ENCODE peak calls at places on chromosomes 2 and 18, in five cellular contexts. D is A549, V is SK-N-SH, Q is IMR-90, C is HepG2. M is an unnamed sample.

GRCh38 chr2:191688934-191689695 is 11.2 kb downstream of the NABP1 start:
- DNase-seq in C (peak), Q (peak), D (peak), V (no peak), M (no peak)

GRCh38 chr18:25896178-25896780 is 194.1 kb downstream of the SS18 start:
- DNase-seq in V (peak), C (peak), Q (peak), D (peak), M (no peak)

GRCh38 chr2:201680743-201681142 is 17.7 kb downstream of the MPP4 start:
- DNase-seq in Q (no peak), C (peak), V (peak), D (peak), M (no peak)

GRCh38 chr2:15890936-15891905 is 49.1 kb upstream of the MYCN start:
- DNase-seq in V (peak), D (peak), C (peak), Q (no peak), M (no peak)

GRCh38 chr2:166758956-166759355 is 129.3 kb upstream of the XIRP2 start:
- DNase-seq in V (no peak), D (no peak), C (no peak), Q (no peak), M (no peak)

GRCh38 chr18:24414349-24415003 is 12.0 kb upstream of the IMPACT start:
- DNase-seq in V (no peak), Q (no peak), D (no peak), C (no peak), M (no peak)

GRCh38 chr2:70258532-70258875 is 567 bp downstream of the PCYOX1 start:
- DNase-seq in V (peak), C (peak), Q (peak), D (peak), M (no peak)

GRCh38 chr2:1860931-1861330 is 116.6 kb upstream of the PXDN start:
- DNase-seq in C (no peak), Q (no peak), V (no peak), D (no peak), M (no peak)

GRCh38 chr18:62827397-62827796 is 112.1 kb downstream of the PHLPP1 start:
- DNase-seq in D (no peak), C (no peak), Q (no peak), V (no peak), M (no peak)

GRCh38 chr18:46623541-46623940 is 33.5 kb downstream of the LOXHD1 start:
- DNase-seq in V (peak), Q (no peak), C (no peak), D (no peak), M (no peak)

GRCh38 chr2:236964291-236964690 is 121.4 kb upstream of the COPS8 start:
- DNase-seq in Q (no peak), D (no peak), V (no peak), C (no peak), M (no peak)

GRCh38 chr18:8139971-8140406 is 469.2 kb upstream of the RAB12 start:
- DNase-seq in Q (no peak), C (no peak), D (no peak), V (no peak), M (no peak)

GRCh38 chr18:43170586-43170985 is 55.1 kb upstream of the RIT2 start:
- DNase-seq in D (no peak), V (no peak), Q (no peak), C (no peak), M (no peak)

GRCh38 chr18:73778052-73778395 is 369.6 kb downstream of the FBXO15 start:
- DNase-seq in D (no peak), V (no peak), Q (no peak), C (no peak), M (no peak)

GRCh38 chr2:195586062-195586713 is 70.8 kb upstream of the SLC39A10 start:
- DNase-seq in Q (no peak), D (no peak), C (no peak), V (no peak), M (no peak)

GRCh38 chr2:239253705-239254104 is 147.1 kb downstream of the HDAC4 start:
- DNase-seq in V (no peak), D (no peak), C (no peak), Q (no peak), M (no peak)

GRCh38 chr2:224210495-224211472 is 171.7 kb upstream of the SERPINE2 start:
- DNase-seq in C (no peak), V (peak), Q (no peak), D (no peak), M (no peak)

GRCh38 chr18:59835656-59836379 is 64.0 kb upstream of the PMAIP1 start:
- DNase-seq in C (no peak), D (no peak), Q (peak), V (no peak), M (no peak)

GRCh38 chr2:239238381-239238780 is 162.4 kb downstream of the HDAC4 start:
- DNase-seq in D (no peak), C (no peak), Q (no peak), V (no peak), M (no peak)

GRCh38 chr2:29374823-29375222 is 259.6 kb downstream of the CLIP4 start:
- DNase-seq in D (no peak), Q (no peak), C (no peak), V (no peak), M (no peak)

GRCh38 chr2:117126656-117127055 is 687.8 kb upstream of the DDX18 start:
- DNase-seq in D (no peak), C (no peak), Q (no peak), V (no peak), M (no peak)

GRCh38 chr2:237669628-237670351 is 42.4 kb downstream of the LRRFIP1 start:
- DNase-seq in V (peak), Q (peak), D (peak), C (peak), M (peak)

GRCh38 chr2:46278952-46279351 is 18.3 kb upstream of the EPAS1 start:
- DNase-seq in V (no peak), C (no peak), D (no peak), Q (no peak), M (no peak)

GRCh38 chr2:218387369-218388194 is 5.5 kb downstream of the SLC11A1 start:
- DNase-seq in D (peak), C (peak), Q (peak), V (peak), M (no peak)

GRCh38 chr2:201436141-201436540 is 15.1 kb downstream of the TRAK2 start:
- DNase-seq in D (no peak), C (no peak), V (no peak), Q (no peak), M (no peak)

GRCh38 chr2:59184281-59185020 is 943.3 kb upstream of the FANCL start:
- DNase-seq in D (no peak), C (no peak), V (no peak), Q (no peak), M (no peak)

GRCh38 chr2:68172990-68173715 is 15.5 kb downstream of the PNO1 start:
- DNase-seq in D (no peak), V (no peak), Q (no peak), C (no peak), M (no peak)

GRCh38 chr18:44325903-44326650 is 354.6 kb upstream of the SETBP1 start:
- DNase-seq in D (peak), V (peak), C (no peak), Q (peak), M (no peak)

DNA sequence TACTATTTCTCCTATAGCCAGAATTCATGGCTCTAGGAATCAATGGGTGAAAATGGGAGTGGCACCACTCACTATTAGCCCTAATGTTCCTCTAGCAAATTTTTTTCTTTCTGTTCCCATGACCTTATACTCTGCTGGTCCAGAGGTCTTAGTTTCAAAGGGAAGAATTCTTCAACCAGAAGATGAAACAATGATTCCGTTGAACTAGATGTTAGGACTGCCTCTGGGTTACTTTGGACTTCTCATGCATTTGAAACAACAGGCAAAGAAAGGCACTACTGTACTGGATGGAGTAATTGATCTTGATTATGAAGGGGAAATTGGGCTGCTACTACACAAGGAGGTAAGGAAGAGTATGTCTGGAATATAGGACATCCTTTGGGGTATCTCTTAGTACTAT is 18.6 kb upstream of the ADCYAP1 start:
- DNase-seq in V (no peak), Q (no peak), C (no peak), D (no peak), M (no peak)
- TF ChIP-seq SMC3 in V (no peak), Q (no peak), C (no peak), D (no peak), M (no peak)

GRCh38 chr2:143717532-143718168 is 588.4 kb downstream of the ARHGAP15 start:
- DNase-seq in D (no peak), C (no peak), Q (peak), V (no peak), M (no peak)
- TF ChIP-seq SMC3 in D (no peak), C (no peak), Q (no peak), V (no peak), M (no peak)

GRCh38 chr2:210399440-210400041 is 77.0 kb downstream of the LANCL1 start:
- DNase-seq in Q (peak), C (peak), V (no peak), D (peak), M (no peak)
- TF ChIP-seq SMC3 in Q (peak), C (peak), V (peak), D (peak), M (peak)

GRCh38 chr2:219396863-219397457 is 9.2 kb upstream of the DNPEP start:
- DNase-seq in C (no peak), V (no peak), Q (no peak), D (no peak), M (no peak)
- TF ChIP-seq SMC3 in C (no peak), V (no peak), Q (no peak), D (no peak), M (no peak)

DNA sequence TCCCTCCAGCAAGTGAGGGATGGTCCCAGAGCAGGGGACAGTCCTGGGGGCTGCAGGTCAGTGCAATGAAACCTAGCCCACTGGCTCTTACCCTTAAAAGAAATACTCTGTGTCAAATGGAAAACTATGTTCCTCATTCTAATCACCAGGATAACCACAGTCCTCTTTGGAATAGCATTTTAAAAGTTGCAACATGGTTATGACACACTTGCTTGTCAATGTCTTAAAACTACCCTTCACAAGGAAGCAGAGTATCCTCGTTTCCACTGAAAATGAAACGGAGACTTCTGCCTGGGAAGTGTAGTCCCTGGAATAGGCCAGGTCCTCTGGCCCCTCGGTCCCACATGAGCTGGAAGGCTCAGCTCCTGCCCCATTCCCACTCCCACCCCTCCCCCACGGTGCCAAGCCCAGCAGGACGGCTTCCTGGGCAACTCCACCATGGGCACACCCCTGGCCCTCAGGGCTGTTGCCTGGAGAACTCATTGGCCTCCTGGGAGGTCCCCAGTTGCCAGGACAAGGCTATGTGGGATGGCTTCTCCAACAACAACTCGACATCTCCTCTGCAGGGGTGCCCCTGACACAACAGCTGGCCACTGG is 38.2 kb upstream of the ST3GAL5 start:
- DNase-seq in V (no peak), Q (no peak), D (no peak), C (no peak), M (no peak)
- TF ChIP-seq SMC3 in V (no peak), Q (no peak), D (no peak), C (no peak), M (no peak)